ENCODE peak calls at places on chromosomes 4 and X, in four cellular contexts. One of them, this sample, is unnamed.

GRCh38 chr4:21952549-21952948 is 4.0 kb upstream of the KCNIP4 start:
- DNase-seq in CD4-positive, alpha-beta memory T cell: no peak
- DNase-seq in esophagus muscularis mucosa: no peak
- DNase-seq in GM12864: no peak
- DNase-seq in this sample: no peak

GRCh38 chrX:14920196-14920595 is 47.0 kb downstream of the MOSPD2 start:
- DNase-seq in CD4-positive, alpha-beta memory T cell: no peak
- DNase-seq in esophagus muscularis mucosa: no peak
- DNase-seq in GM12864: no peak
- DNase-seq in this sample: no peak

GRCh38 chr4:42816189-42816588 is 76.3 kb upstream of the GRXCR1 start:
- DNase-seq in CD4-positive, alpha-beta memory T cell: no peak
- DNase-seq in esophagus muscularis mucosa: no peak
- DNase-seq in GM12864: no peak
- DNase-seq in this sample: no peak

GRCh38 chr4:78747328-78747946 is 28.7 kb upstream of the BMP2K start:
- DNase-seq in CD4-positive, alpha-beta memory T cell: no peak
- DNase-seq in esophagus muscularis mucosa: no peak
- DNase-seq in GM12864: no peak
- DNase-seq in this sample: peak; percentile 36

GRCh38 chr4:137531951-137532868 is at the start of gene PCDH18:
- DNase-seq in CD4-positive, alpha-beta memory T cell: peak; percentile 4
- DNase-seq in esophagus muscularis mucosa: peak; percentile 98
- DNase-seq in GM12864: peak; percentile 2
- DNase-seq in this sample: peak; percentile 79

GRCh38 chr4:154578919-154579318 is 11.6 kb downstream of the FGA start:
- DNase-seq in CD4-positive, alpha-beta memory T cell: no peak
- DNase-seq in esophagus muscularis mucosa: no peak
- DNase-seq in GM12864: no peak
- DNase-seq in this sample: no peak

GRCh38 chr4:15756361-15756861 is 21.7 kb upstream of the CD38 start:
- DNase-seq in CD4-positive, alpha-beta memory T cell: peak; percentile 85
- DNase-seq in esophagus muscularis mucosa: no peak
- DNase-seq in GM12864: no peak
- DNase-seq in this sample: no peak

GRCh38 chr4:107037188-107037587 is 1.1 kb upstream of the DKK2 start:
- DNase-seq in CD4-positive, alpha-beta memory T cell: no peak
- DNase-seq in esophagus muscularis mucosa: no peak
- DNase-seq in GM12864: no peak
- DNase-seq in this sample: no peak

GRCh38 chrX:64427281-64427680 is 32.0 kb upstream of the MTMR8 start:
- DNase-seq in CD4-positive, alpha-beta memory T cell: no peak
- DNase-seq in esophagus muscularis mucosa: no peak
- DNase-seq in GM12864: no peak
- DNase-seq in this sample: no peak

GRCh38 chr4:52868138-52868537 is 6.0 kb downstream of the RASL11B start:
- DNase-seq in CD4-positive, alpha-beta memory T cell: no peak
- DNase-seq in esophagus muscularis mucosa: no peak
- DNase-seq in GM12864: no peak
- DNase-seq in this sample: no peak

GRCh38 chr4:10099521-10100325 is 16.9 kb downstream of the WDR1 start:
- DNase-seq in CD4-positive, alpha-beta memory T cell: peak; percentile 47
- DNase-seq in esophagus muscularis mucosa: no peak
- DNase-seq in GM12864: no peak
- DNase-seq in this sample: no peak

GRCh38 chr4:127521463-127521862 is 111.3 kb upstream of the INTU start:
- DNase-seq in CD4-positive, alpha-beta memory T cell: no peak
- DNase-seq in esophagus muscularis mucosa: no peak
- DNase-seq in GM12864: no peak
- DNase-seq in this sample: no peak

GRCh38 chr4:185341841-185342240 is 53.9 kb downstream of the LRP2BP start:
- DNase-seq in CD4-positive, alpha-beta memory T cell: no peak
- DNase-seq in esophagus muscularis mucosa: no peak
- DNase-seq in GM12864: peak; percentile 87
- DNase-seq in this sample: no peak

GRCh38 chr4:186858355-186858754 is 134.7 kb upstream of the FAT1 start:
- DNase-seq in CD4-positive, alpha-beta memory T cell: no peak
- DNase-seq in esophagus muscularis mucosa: no peak
- DNase-seq in GM12864: no peak
- DNase-seq in this sample: no peak

GRCh38 chr4:19913670-19914069 is 338.0 kb upstream of the SLIT2 start:
- DNase-seq in CD4-positive, alpha-beta memory T cell: no peak
- DNase-seq in esophagus muscularis mucosa: no peak
- DNase-seq in GM12864: no peak
- DNase-seq in this sample: no peak

GRCh38 chr4:2744576-2745270 is 11.4 kb downstream of the TNIP2 start:
- DNase-seq in CD4-positive, alpha-beta memory T cell: no peak
- DNase-seq in esophagus muscularis mucosa: no peak
- DNase-seq in GM12864: no peak
- DNase-seq in this sample: no peak

GRCh38 chr4:182475539-182475938 is 232.3 kb downstream of the TENM3 start:
- DNase-seq in CD4-positive, alpha-beta memory T cell: no peak
- DNase-seq in esophagus muscularis mucosa: no peak
- DNase-seq in GM12864: no peak
- DNase-seq in this sample: no peak

GRCh38 chrX:72028701-72029470 is 102.8 kb downstream of the RTL5 start:
- DNase-seq in CD4-positive, alpha-beta memory T cell: no peak
- DNase-seq in esophagus muscularis mucosa: no peak
- DNase-seq in GM12864: no peak
- DNase-seq in this sample: no peak

GRCh38 chr4:122053186-122053585 is 98.9 kb upstream of the BLTP1 start:
- DNase-seq in CD4-positive, alpha-beta memory T cell: no peak
- DNase-seq in esophagus muscularis mucosa: no peak
- DNase-seq in GM12864: no peak
- DNase-seq in this sample: no peak

GRCh38 chrX:103742339-103742738 is 31.6 kb downstream of the TMEM31 start:
- DNase-seq in CD4-positive, alpha-beta memory T cell: no peak
- DNase-seq in esophagus muscularis mucosa: no peak
- DNase-seq in GM12864: no peak
- DNase-seq in this sample: no peak
- H3K4me3 ChIP-seq in CD4-positive, alpha-beta memory T cell: no peak overlapping the region
- H3K4me3 ChIP-seq in esophagus muscularis mucosa: no peak overlapping the region
- H3K4me3 ChIP-seq in GM12864: no peak overlapping the region
- H3K4me3 ChIP-seq in this sample: no peak overlapping the region

DNA sequence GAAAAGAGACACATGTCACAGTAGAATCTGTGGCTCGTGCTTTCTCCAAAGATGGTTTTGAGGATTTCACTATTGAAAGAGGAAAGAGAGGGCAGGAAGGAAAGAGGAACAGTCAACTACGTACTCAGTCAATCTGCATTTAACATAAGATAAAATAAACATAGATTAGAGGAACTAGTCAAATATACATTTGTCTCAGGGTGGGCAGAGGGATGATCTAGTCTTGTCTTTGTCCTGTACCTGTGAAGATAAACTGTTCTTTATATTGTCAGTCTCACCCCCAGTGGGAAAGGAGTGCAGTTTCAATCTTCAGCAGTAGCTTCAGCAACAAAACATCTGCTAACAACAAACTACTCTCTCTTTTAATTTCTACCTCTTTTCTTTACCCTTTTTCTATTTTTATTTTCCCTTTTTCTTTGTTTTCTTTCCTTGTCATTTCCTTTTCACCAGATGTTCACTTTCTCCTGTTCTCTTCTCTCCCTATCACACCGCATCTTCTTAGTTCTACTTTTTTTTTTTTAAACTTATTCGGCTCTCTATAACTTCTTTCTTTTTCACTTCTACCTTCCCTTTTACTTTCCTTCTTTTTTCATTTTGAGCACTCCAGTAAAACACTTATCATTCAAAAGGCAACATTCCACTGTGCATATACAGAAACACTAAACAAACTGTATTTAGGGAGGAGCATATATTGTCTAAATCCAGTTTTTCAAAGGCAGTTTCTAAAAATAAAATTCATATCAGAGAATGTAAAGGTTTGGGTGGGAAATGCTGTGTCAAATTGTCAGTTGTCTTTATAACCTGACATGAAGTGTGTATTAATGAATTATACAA is 51.4 kb upstream of the GUCY1A1 start:
- DNase-seq in CD4-positive, alpha-beta memory T cell: no peak
- DNase-seq in esophagus muscularis mucosa: no peak
- DNase-seq in GM12864: no peak
- DNase-seq in this sample: no peak
- H3K4me3 ChIP-seq in CD4-positive, alpha-beta memory T cell: no peak overlapping the region
- H3K4me3 ChIP-seq in esophagus muscularis mucosa: no peak overlapping the region
- H3K4me3 ChIP-seq in GM12864: no peak overlapping the region
- H3K4me3 ChIP-seq in this sample: no peak overlapping the region

GRCh38 chr4:159904906-159905305 is 802.0 kb downstream of the RAPGEF2 start:
- DNase-seq in CD4-positive, alpha-beta memory T cell: no peak
- DNase-seq in esophagus muscularis mucosa: no peak
- DNase-seq in GM12864: no peak
- DNase-seq in this sample: no peak
- H3K4me3 ChIP-seq in CD4-positive, alpha-beta memory T cell: no peak overlapping the region
- H3K4me3 ChIP-seq in esophagus muscularis mucosa: no peak overlapping the region
- H3K4me3 ChIP-seq in GM12864: no peak overlapping the region
- H3K4me3 ChIP-seq in this sample: no peak overlapping the region

GRCh38 chrX:154749856-154750255 is 1.0 kb downstream of the GAB3 start:
- DNase-seq in CD4-positive, alpha-beta memory T cell: no peak
- DNase-seq in esophagus muscularis mucosa: no peak
- DNase-seq in GM12864: no peak
- DNase-seq in this sample: no peak

GRCh38 chrX:154750301-154751120 is at the start of gene GAB3:
- DNase-seq in CD4-positive, alpha-beta memory T cell: peak; percentile 57
- DNase-seq in esophagus muscularis mucosa: no peak
- DNase-seq in GM12864: no peak
- DNase-seq in this sample: no peak

GRCh38 chrX:154748712-154749339 is 2.1 kb downstream of the GAB3 start:
- DNase-seq in CD4-positive, alpha-beta memory T cell: peak; percentile 75
- DNase-seq in esophagus muscularis mucosa: no peak
- DNase-seq in GM12864: no peak
- DNase-seq in this sample: no peak

GRCh38 chrX:154751669-154752271 is 893 bp upstream of the GAB3 start:
- DNase-seq in CD4-positive, alpha-beta memory T cell: no peak
- DNase-seq in esophagus muscularis mucosa: no peak
- DNase-seq in GM12864: no peak
- DNase-seq in this sample: no peak

GRCh38 chrX:154751121-154751668 is 318 bp upstream of the GAB3 start:
- DNase-seq in CD4-positive, alpha-beta memory T cell: no peak
- DNase-seq in esophagus muscularis mucosa: no peak
- DNase-seq in GM12864: no peak
- DNase-seq in this sample: no peak
- H3K4me3 ChIP-seq in CD4-positive, alpha-beta memory T cell: no peak overlapping the region
- H3K4me3 ChIP-seq in esophagus muscularis mucosa: peak overlapping the region; percentile 56
- H3K4me3 ChIP-seq in GM12864: peak overlapping the region; percentile 65
- H3K4me3 ChIP-seq in this sample: peak overlapping the region; percentile 3

GRCh38 chr4:23889814-23890269 is at the start of gene PPARGC1A:
- DNase-seq in CD4-positive, alpha-beta memory T cell: peak; percentile 2
- DNase-seq in esophagus muscularis mucosa: peak; percentile 88
- DNase-seq in GM12864: no peak
- DNase-seq in this sample: peak; percentile 91

GRCh38 chr4:23889368-23889767 is 479 bp downstream of the PPARGC1A start:
- DNase-seq in CD4-positive, alpha-beta memory T cell: no peak
- DNase-seq in esophagus muscularis mucosa: no peak
- DNase-seq in GM12864: no peak
- DNase-seq in this sample: no peak

GRCh38 chr4:23890369-23891063 is 669 bp upstream of the PPARGC1A start:
- DNase-seq in CD4-positive, alpha-beta memory T cell: no peak
- DNase-seq in esophagus muscularis mucosa: no peak
- DNase-seq in GM12864: no peak
- DNase-seq in this sample: no peak

GRCh38 chr4:23888421-23889319 is 1.2 kb downstream of the PPARGC1A start:
- DNase-seq in CD4-positive, alpha-beta memory T cell: no peak
- DNase-seq in esophagus muscularis mucosa: peak; percentile 91
- DNase-seq in GM12864: no peak
- DNase-seq in this sample: no peak

GRCh38 chr4:23891064-23891421 is 1.2 kb upstream of the PPARGC1A start:
- DNase-seq in CD4-positive, alpha-beta memory T cell: no peak
- DNase-seq in esophagus muscularis mucosa: no peak
- DNase-seq in GM12864: no peak
- DNase-seq in this sample: no peak
- H3K4me3 ChIP-seq in CD4-positive, alpha-beta memory T cell: no peak overlapping the region
- H3K4me3 ChIP-seq in esophagus muscularis mucosa: peak overlapping the region; percentile 55
- H3K4me3 ChIP-seq in GM12864: no peak overlapping the region
- H3K4me3 ChIP-seq in this sample: peak overlapping the region; percentile 86

GRCh38 chr4:39452860-39453587 is 5.7 kb downstream of the RPL9 start:
- DNase-seq in CD4-positive, alpha-beta memory T cell: no peak
- DNase-seq in esophagus muscularis mucosa: no peak
- DNase-seq in GM12864: no peak
- DNase-seq in this sample: no peak

GRCh38 chr4:39455486-39455885 is 3.2 kb downstream of the RPL9 start:
- DNase-seq in CD4-positive, alpha-beta memory T cell: no peak
- DNase-seq in esophagus muscularis mucosa: no peak
- DNase-seq in GM12864: no peak
- DNase-seq in this sample: no peak

GRCh38 chr4:39453738-39454137 is 5.0 kb downstream of the RPL9 start:
- DNase-seq in CD4-positive, alpha-beta memory T cell: no peak
- DNase-seq in esophagus muscularis mucosa: no peak
- DNase-seq in GM12864: no peak
- DNase-seq in this sample: no peak

GRCh38 chr4:39458505-39459300 is at the start of the genes LIAS and RPL9:
- DNase-seq in CD4-positive, alpha-beta memory T cell: peak; percentile 92
- DNase-seq in esophagus muscularis mucosa: peak; percentile 99
- DNase-seq in GM12864: peak; percentile 99
- DNase-seq in this sample: peak; percentile 99

DNA sequence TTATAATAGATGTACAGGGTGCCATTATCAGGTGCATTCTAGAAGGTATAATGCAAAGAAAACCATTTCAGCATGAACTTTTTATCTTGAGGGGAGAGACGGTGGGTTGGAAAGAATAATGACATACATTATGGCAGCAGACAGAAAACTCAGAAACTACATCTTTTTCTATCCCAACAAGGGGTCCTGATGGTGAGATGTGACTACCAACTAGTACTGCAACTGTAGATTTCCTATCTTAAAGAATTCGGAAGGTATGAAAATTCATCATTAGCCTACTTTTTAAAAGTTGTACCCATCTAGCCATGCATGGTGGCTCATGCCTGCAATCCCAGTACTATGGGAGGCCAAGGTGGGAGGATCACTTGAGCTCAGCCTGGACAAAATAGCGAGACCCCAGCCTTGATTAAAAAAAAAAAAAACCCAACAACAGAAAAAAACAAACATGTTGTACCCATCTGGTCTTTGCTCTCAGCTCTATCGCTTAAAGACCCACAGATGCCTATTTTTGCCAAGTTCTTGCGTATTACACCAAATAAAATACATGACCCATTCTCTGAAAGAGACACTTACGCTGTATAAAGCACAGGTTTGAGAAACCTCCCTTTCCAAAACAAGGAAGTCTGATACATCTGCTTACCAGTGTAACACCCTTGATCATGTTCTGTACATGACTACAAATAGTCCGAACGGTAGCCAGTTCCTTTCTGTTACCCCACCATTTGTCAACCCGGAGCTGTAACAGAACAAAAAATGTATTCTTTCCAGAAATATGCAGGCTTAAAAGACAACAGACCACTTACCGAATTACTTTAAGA is 1.6 kb downstream of the RPL9 start:
- DNase-seq in CD4-positive, alpha-beta memory T cell: no peak
- DNase-seq in esophagus muscularis mucosa: peak; percentile 1
- DNase-seq in GM12864: no peak
- DNase-seq in this sample: no peak
- H3K4me3 ChIP-seq in CD4-positive, alpha-beta memory T cell: peak overlapping the region; percentile 96
- H3K4me3 ChIP-seq in esophagus muscularis mucosa: peak overlapping the region; percentile 74
- H3K4me3 ChIP-seq in GM12864: peak overlapping the region; percentile 81
- H3K4me3 ChIP-seq in this sample: peak overlapping the region; percentile 98

This sample was measured in retinal pigment epithelial cell.